ENCODE peak calls at places on chromosomes 6 and 20, in four cellular contexts. Z is K562, R is HepG2, X is GM12878. N is an unnamed sample.
A peak's percentile ranks its signal among the peaks of the same experiment; 100 is the strongest.

GRCh38 chr20:289693-290080 is 863 bp downstream of the C20orf96 start:
- DNase-seq in Z (no peak), R (no peak), X (no peak), N (no peak)

GRCh38 chr6:11416936-11417576 is 120.5 kb upstream of the TMEM170B start:
- DNase-seq in Z (no peak), R (no peak), X (no peak), N (no peak)

GRCh38 chr20:61253640-61254511 is 1.8 kb downstream of the CDH4 start:
- DNase-seq in Z (no peak), R (no peak), X (no peak), N (peak; percentile 31)

GRCh38 chr6:141580988-141581387 is 551.7 kb upstream of the GJE1 start:
- DNase-seq in Z (no peak), R (no peak), X (no peak), N (no peak)

GRCh38 chr6:15073344-15073789 is 172.5 kb upstream of the JARID2 start:
- DNase-seq in Z (no peak), R (no peak), X (peak; percentile 41), N (no peak)

GRCh38 chr6:71478834-71479541 is 190.4 kb downstream of the OGFRL1 start:
- DNase-seq in Z (no peak), R (no peak), X (no peak), N (no peak)

GRCh38 chr6:14706378-14706929 is 539.4 kb upstream of the JARID2 start:
- DNase-seq in Z (peak; percentile 92), R (no peak), X (no peak), N (no peak)

GRCh38 chr20:63234693-63235398 is 859 bp upstream of the BIRC7 start:
- DNase-seq in Z (peak; percentile 50), R (peak; percentile 60), X (no peak), N (no peak)

GRCh38 chr6:103344554-103345163 is 1515.1 kb downstream of the HACE1 start:
- DNase-seq in Z (no peak), R (peak; percentile 35), X (no peak), N (no peak)

DNA sequence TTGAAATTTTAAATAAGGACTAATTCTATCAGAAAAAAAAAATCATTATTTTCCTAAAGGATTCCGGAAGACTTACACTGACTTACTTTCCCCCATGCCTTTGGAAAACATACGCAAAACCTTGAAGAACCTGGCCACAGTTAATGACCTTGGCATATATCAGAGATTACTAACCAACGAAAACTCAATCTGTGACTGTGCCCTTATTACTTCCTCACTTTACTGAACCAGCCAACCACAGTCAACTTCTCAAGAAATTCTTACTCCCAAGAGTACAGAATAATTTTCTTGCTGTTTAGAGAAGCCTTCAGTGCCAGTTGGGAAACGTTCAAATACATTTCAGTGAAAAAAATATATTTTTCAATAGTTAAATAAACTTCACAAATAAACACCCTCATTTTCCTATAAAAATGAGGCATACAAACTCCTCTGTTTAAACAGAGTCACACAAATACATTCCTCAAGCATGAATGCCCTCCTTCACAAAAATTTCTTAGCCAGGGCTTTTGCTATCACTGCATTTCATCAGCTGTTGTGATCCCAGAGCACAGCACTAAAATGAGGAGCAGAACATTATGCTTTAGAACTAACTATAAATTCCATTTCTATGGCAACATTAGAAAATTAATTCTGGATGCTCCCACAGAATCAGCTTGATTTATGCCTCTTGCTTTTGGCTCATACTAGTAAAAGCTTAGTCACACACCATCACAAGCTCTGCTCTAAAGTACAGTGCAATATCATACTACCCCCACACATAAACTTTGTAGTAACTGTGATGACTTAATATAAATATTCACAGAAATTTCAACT is 117.6 kb downstream of the DST start:
- DNase-seq in Z (no peak), R (no peak), X (no peak), N (no peak)
- TF ChIP-seq BHLHE40 in Z (no peak), R (no peak), X (no peak), N (no peak)

GRCh38 chr6:158168054-158168303 is at the start of gene SERAC1:
- DNase-seq in Z (no peak), R (no peak), X (no peak), N (peak; percentile 98)

GRCh38 chr6:158174024-158174423 is 5.9 kb downstream of the GTF2H5 start:
- DNase-seq in Z (no peak), R (no peak), X (no peak), N (no peak)

GRCh38 chr6:158174514-158174913 is 6.4 kb downstream of the GTF2H5 start:
- DNase-seq in Z (no peak), R (no peak), X (no peak), N (no peak)

GRCh38 chr6:158172001-158172400 is 3.9 kb downstream of the GTF2H5 start:
- DNase-seq in Z (no peak), R (no peak), X (no peak), N (no peak)

GRCh38 chr6:158170656-158171081 is 2.5 kb downstream of the GTF2H5 start:
- DNase-seq in Z (no peak), R (peak; percentile 78), X (no peak), N (no peak)
- TF ChIP-seq FOXK2 in Z (no peak), R (no peak), X (no peak), N (no peak)

GRCh38 chr20:58538752-58539151 is 23.6 kb upstream of the APCDD1L start:
- DNase-seq in Z (no peak), R (no peak), X (no peak), N (no peak)
- TF ChIP-seq FOXM1 in Z (no peak), R (no peak), X (no peak), N (no peak)

GRCh38 chr20:50218987-50219435 is 28.4 kb downstream of the CEBPB start:
- DNase-seq in Z (no peak), R (peak; percentile 54), X (no peak), N (no peak)

GRCh38 chr20:50220093-50220893 is 29.7 kb downstream of the CEBPB start:
- DNase-seq in Z (no peak), R (no peak), X (no peak), N (no peak)

GRCh38 chr20:50220894-50221266 is 30.2 kb downstream of the CEBPB start:
- DNase-seq in Z (no peak), R (no peak), X (no peak), N (no peak)

GRCh38 chr20:50221501-50222323 is 31.1 kb downstream of the CEBPB start:
- DNase-seq in Z (no peak), R (no peak), X (no peak), N (no peak)

GRCh38 chr20:50219520-50220086 is 29.0 kb downstream of the CEBPB start:
- DNase-seq in Z (no peak), R (no peak), X (no peak), N (no peak)
- TF ChIP-seq BHLHE40 in Z (no peak), R (no peak), X (no peak), N (no peak)

GRCh38 chr6:117986401-117986800 is 79.3 kb downstream of the SLC35F1 start:
- DNase-seq in Z (no peak), R (no peak), X (no peak), N (no peak)
- TF ChIP-seq FOXK2 in Z (no peak), R (no peak), X (no peak), N (no peak)